ENCODE peak calls at places on chromosomes 13 and 19, in ten cellular contexts. K, C, M, J, D, N, X, T, L and B are unnamed samples.
A peak's percentile ranks its signal among the peaks of the same experiment; 100 is the strongest.

GRCh38 chr19:49687150-49687549 is 2.2 kb upstream of the ADM5 start:
- DNase-seq in K (no peak), C (no peak), M (no peak), J (peak; percentile 67), D (no peak), N (no peak), X (no peak), T (no peak), L (no peak), B (no peak)

GRCh38 chr19:41753159-41753558 is 2.2 kb upstream of the CEACAM6 start:
- DNase-seq in K (peak; percentile 26), C (peak; percentile 18), M (peak; percentile 38), J (peak; percentile 75), D (peak; percentile 66), N (peak; percentile 38), X (peak; percentile 16), T (no peak), L (peak; percentile 62), B (peak; percentile 92)

GRCh38 chr13:25494708-25495411 is 123.1 kb downstream of the ATP8A2 start:
- DNase-seq in K (no peak), C (no peak), M (peak; percentile 16), J (no peak), D (no peak), N (no peak), X (no peak), T (no peak), L (no peak), B (no peak)

GRCh38 chr19:55082023-55082851 is 6.6 kb downstream of the EPS8L1 start:
- DNase-seq in K (peak; percentile 78), C (peak; percentile 35), M (no peak), J (peak; percentile 81), D (peak; percentile 30), N (no peak), X (peak; percentile 27), T (no peak), L (peak; percentile 67), B (no peak)

GRCh38 chr19:50420808-50421207 is 2.1 kb downstream of the SPIB start:
- DNase-seq in K (no peak), C (no peak), M (no peak), J (no peak), D (no peak), N (no peak), X (no peak), T (no peak), L (no peak), B (no peak)

GRCh38 chr19:49637865-49638350 is 2.0 kb downstream of the RRAS start:
- DNase-seq in K (peak; percentile 65), C (peak; percentile 81), M (no peak), J (peak; percentile 85), D (no peak), N (no peak), X (no peak), T (no peak), L (no peak), B (peak; percentile 91)

GRCh38 chr19:16338470-16339360 is 14.1 kb downstream of the KLF2 start:
- DNase-seq in K (peak; percentile 39), C (peak; percentile 94), M (no peak), J (peak; percentile 61), D (no peak), N (peak; percentile 30), X (peak; percentile 36), T (no peak), L (peak; percentile 54), B (peak; percentile 88)

GRCh38 chr13:24012648-24013047 is 115.3 kb upstream of the C1QTNF9B start:
- DNase-seq in K (no peak), C (no peak), M (no peak), J (no peak), D (no peak), N (no peak), X (no peak), T (no peak), L (no peak), B (no peak)

GRCh38 chr13:113948034-113948742 is 25.7 kb downstream of the C13orf46 start:
- DNase-seq in K (no peak), C (no peak), M (no peak), J (peak; percentile 23), D (no peak), N (no peak), X (no peak), T (no peak), L (no peak), B (peak; percentile 37)

GRCh38 chr19:11446652-11447301 is 11.3 kb downstream of the PRKCSH start:
- DNase-seq in K (peak; percentile 72), C (peak; percentile 17), M (no peak), J (peak; percentile 84), D (peak; percentile 40), N (no peak), X (peak; percentile 26), T (peak; percentile 48), L (peak; percentile 24), B (peak; percentile 90)

GRCh38 chr13:110480161-110480560 is 81.4 kb downstream of the RAB20 start:
- DNase-seq in K (no peak), C (no peak), M (no peak), J (no peak), D (no peak), N (no peak), X (no peak), T (no peak), L (no peak), B (no peak)

GRCh38 chr19:18711893-18712292 is 28.4 kb downstream of the CRTC1 start:
- DNase-seq in K (no peak), C (no peak), M (no peak), J (no peak), D (no peak), N (no peak), X (no peak), T (no peak), L (no peak), B (no peak)